ENCODE peak calls at places on chromosome 3, in eight cellular contexts. H is HepG2, M is stomach, V is sigmoid colon, S is GM12891, O is transverse colon, Q is spleen, N is K562. W is an unnamed sample.
A peak's percentile ranks its signal among the peaks of the same experiment; 100 is the strongest.

GRCh38 chr3:178238179-178238578 is 298.1 kb upstream of the KCNMB2 start:
- DNase-seq in H (no peak), M (no peak), V (no peak), S (no peak), O (no peak), Q (no peak), N (no peak), W (no peak)

GRCh38 chr3:15513810-15514662 is 7.5 kb downstream of the COLQ start:
- DNase-seq in H (no peak), M (no peak), V (no peak), S (no peak), O (no peak), Q (no peak), N (no peak), W (no peak)

GRCh38 chr3:78604328-78604727 is 1163.5 kb downstream of the ROBO1 start:
- DNase-seq in H (no peak), M (no peak), V (no peak), S (no peak), O (no peak), Q (no peak), N (no peak), W (no peak)

GRCh38 chr3:165642761-165643432 is 194.3 kb downstream of the BCHE start:
- DNase-seq in H (no peak), M (no peak), V (peak; percentile 72), S (no peak), O (peak; percentile 48), Q (no peak), N (no peak), W (peak; percentile 67)

GRCh38 chr3:177051419-177051818 is 145.9 kb downstream of the TBL1XR1 start:
- DNase-seq in H (no peak), M (no peak), V (no peak), S (no peak), O (no peak), Q (no peak), N (no peak), W (no peak)

GRCh38 chr3:143239026-143239425 is 119.5 kb downstream of the CHST2 start:
- DNase-seq in H (no peak), M (no peak), V (no peak), S (no peak), O (no peak), Q (no peak), N (no peak), W (no peak)

GRCh38 chr3:55721716-55722484 is 234.8 kb upstream of the WNT5A start:
- DNase-seq in H (no peak), M (peak; percentile 30), V (no peak), S (no peak), O (peak; percentile 32), Q (no peak), N (peak; percentile 7), W (no peak)

GRCh38 chr3:57556459-57557087 is 499 bp downstream of the PDE12 start:
- DNase-seq in H (no peak), M (peak; percentile 39), V (peak; percentile 71), S (no peak), O (peak; percentile 33), Q (peak; percentile 88), N (no peak), W (peak; percentile 72)

GRCh38 chr3:54034971-54035370 is 87.4 kb upstream of the CACNA2D3 start:
- DNase-seq in H (no peak), M (no peak), V (no peak), S (no peak), O (no peak), Q (no peak), N (no peak), W (no peak)

GRCh38 chr3:129070086-129070875 is 9.7 kb downstream of the GP9 start:
- DNase-seq in H (no peak), M (no peak), V (no peak), S (no peak), O (no peak), Q (no peak), N (no peak), W (no peak)

GRCh38 chr3:112297714-112298113 is 3.7 kb upstream of the SLC9C1 start:
- DNase-seq in H (no peak), M (no peak), V (no peak), S (no peak), O (no peak), Q (no peak), N (no peak), W (no peak)

GRCh38 chr3:134694445-134694844 is 43.6 kb upstream of the KY start:
- DNase-seq in H (no peak), M (no peak), V (no peak), S (no peak), O (no peak), Q (no peak), N (no peak), W (no peak)

GRCh38 chr3:89113887-89114840 is 6.7 kb downstream of the EPHA3 start:
- DNase-seq in H (peak; percentile 20), M (peak; percentile 63), V (peak; percentile 76), S (no peak), O (peak; percentile 38), Q (peak; percentile 82), N (no peak), W (peak; percentile 59)

GRCh38 chr3:8239718-8240698 is 261.6 kb upstream of the LMCD1 start:
- DNase-seq in H (peak; percentile 27), M (no peak), V (no peak), S (peak; percentile 12), O (peak; percentile 9), Q (no peak), N (peak; percentile 56), W (no peak)

GRCh38 chr3:117666827-117667226 is 957.2 kb downstream of the TUSC7 start:
- DNase-seq in H (no peak), M (no peak), V (no peak), S (no peak), O (no peak), Q (no peak), N (no peak), W (no peak)

GRCh38 chr3:12891985-12892839 is 50.8 kb upstream of the RPL32 start:
- DNase-seq in H (peak; percentile 51), M (peak; percentile 44), V (no peak), S (no peak), O (peak; percentile 35), Q (peak; percentile 68), N (peak; percentile 74), W (no peak)

GRCh38 chr3:100682056-100682853 is 27.0 kb upstream of the TFG start:
- DNase-seq in H (no peak), M (no peak), V (no peak), S (no peak), O (no peak), Q (peak; percentile 75), N (no peak), W (no peak)

GRCh38 chr3:55272031-55272645 is 215.0 kb downstream of the WNT5A start:
- DNase-seq in H (no peak), M (no peak), V (no peak), S (no peak), O (no peak), Q (no peak), N (no peak), W (no peak)

GRCh38 chr3:121648219-121648958 is 12.3 kb downstream of the HCLS1 start:
- DNase-seq in H (no peak), M (no peak), V (no peak), S (no peak), O (no peak), Q (no peak), N (no peak), W (no peak)

GRCh38 chr3:162670181-162670580 is 1173.6 kb downstream of the OTOL1 start:
- DNase-seq in H (no peak), M (no peak), V (no peak), S (no peak), O (no peak), Q (no peak), N (no peak), W (no peak)

GRCh38 chr3:120741837-120742197 is 499 bp downstream of the RABL3 start:
- DNase-seq in H (peak; percentile 9), M (peak; percentile 26), V (no peak), S (no peak), O (no peak), Q (no peak), N (no peak), W (no peak)

GRCh38 chr3:195895078-195895899 is 13.1 kb downstream of the TNK2 start:
- DNase-seq in H (peak; percentile 44), M (peak; percentile 52), V (peak; percentile 73), S (peak; percentile 83), O (peak; percentile 65), Q (peak; percentile 94), N (peak; percentile 62), W (no peak)

GRCh38 chr3:187943677-187944390 is 198.6 kb upstream of the BCL6 start:
- DNase-seq in H (peak; percentile 22), M (no peak), V (no peak), S (no peak), O (no peak), Q (no peak), N (no peak), W (no peak)

GRCh38 chr3:138947303-138948121 is 495 bp downstream of the FOXL2NB start:
- DNase-seq in H (no peak), M (no peak), V (no peak), S (no peak), O (no peak), Q (peak; percentile 38), N (peak; percentile 67), W (peak; percentile 50)

GRCh38 chr3:138948371-138949001 is 1.5 kb downstream of the FOXL2NB start:
- DNase-seq in H (no peak), M (no peak), V (no peak), S (no peak), O (no peak), Q (no peak), N (no peak), W (no peak)

GRCh38 chr3:138944842-138945645 is 1.9 kb downstream of the FOXL2 start:
- DNase-seq in H (no peak), M (no peak), V (no peak), S (no peak), O (peak; percentile 18), Q (peak; percentile 76), N (peak; percentile 42), W (no peak)

GRCh38 chr3:138945646-138946553 is 1.0 kb downstream of the FOXL2 start:
- DNase-seq in H (no peak), M (peak; percentile 26), V (no peak), S (no peak), O (peak; percentile 41), Q (peak; percentile 75), N (peak; percentile 57), W (no peak)

GRCh38 chr3:138946554-138947302 is at the start of the genes FOXL2 and FOXL2NB:
- DNase-seq in H (no peak), M (no peak), V (no peak), S (no peak), O (no peak), Q (peak; percentile 81), N (peak; percentile 79), W (no peak)
- TF ChIP-seq POLR2A in H (no peak), M (no peak), V (no peak), S (no peak), O (no peak), Q (no peak), N (peak; percentile 84), W (no peak)

GRCh38 chr3:197151562-197151961 is 121.9 kb upstream of the MELTF start:
- DNase-seq in H (peak; percentile 28), M (peak; percentile 32), V (no peak), S (no peak), O (no peak), Q (no peak), N (peak; percentile 25), W (no peak)
- TF ChIP-seq POLR2AphosphoS5 in H (no peak), M (no peak), V (no peak), S (no peak), O (no peak), Q (peak; percentile 52), N (no peak), W (no peak)

GRCh38 chr3:50292159-50292923 is at the start of gene IFRD2:
- DNase-seq in H (peak; percentile 95), M (peak; percentile 98), V (peak; percentile 99), S (peak; percentile 98), O (peak; percentile 97), Q (peak; percentile 99), N (peak; percentile 76), W (peak; percentile 98)
- TF ChIP-seq POLR2A in H (no peak), M (no peak), V (peak; percentile 53), S (peak; percentile 40), O (peak; percentile 75), Q (peak; percentile 14), N (peak; percentile 54), W (no peak)

GRCh38 chr3:65896321-65896720 is 142.4 kb downstream of the MAGI1 start:
- DNase-seq in H (no peak), M (no peak), V (no peak), S (no peak), O (no peak), Q (no peak), N (no peak), W (no peak)
- TF ChIP-seq POLR2AphosphoS5 in H (no peak), M (no peak), V (no peak), S (no peak), O (no peak), Q (no peak), N (no peak), W (no peak)

W was measured in suprapubic skin.